ENCODE peak calls at places on chromosome 19, in eight cellular contexts. M is activated CD4-positive, CD25-positive, alpha-beta regulatory T cell treated with anti-CD3 and anti-CD28 coated beads, Interleukin-2, amount 50 U/mL, for 16 hours; S is stimulated activated CD4-positive, alpha-beta T cell treated with anti-CD3 and anti-CD28 coated beads, TNF-alpha, amount 100 ng/mL, for 1 hour; Z is M059J; L is activated T-helper 1 cell treated with Interleukin-2 at 50 U/mL for 16 hours; V is left colon; K is activated CD4-positive, alpha-beta T cell treated with anti-CD3 and anti-CD28 coated beads, Interleukin-2, amount 50 U/mL, for 4 hours; N is A172. I is an unnamed sample.

GRCh38 chr19:1001538-1002166 is 1.4 kb downstream of the GRIN3B start:
- DNase-seq in M (no peak), S (peak), Z (no peak), L (peak), V (no peak), K (peak), N (no peak), I (no peak)

GRCh38 chr19:10420444-10421239 is at the start of gene PDE4A:
- DNase-seq in M (no peak), S (no peak), Z (no peak), L (no peak), V (no peak), K (no peak), N (peak), I (no peak)

GRCh38 chr19:2247433-2248101 is 1.6 kb upstream of the AMH start:
- DNase-seq in M (no peak), S (no peak), Z (no peak), L (no peak), V (no peak), K (no peak), N (no peak), I (no peak)

GRCh38 chr19:9917322-9917721 is 19.0 kb downstream of the OLFM2 start:
- DNase-seq in M (no peak), S (no peak), Z (peak), L (no peak), V (no peak), K (no peak), N (peak), I (no peak)

GRCh38 chr19:30570194-30570593 is 198.0 kb downstream of the ZNF536 start:
- DNase-seq in M (no peak), S (no peak), Z (no peak), L (no peak), V (no peak), K (no peak), N (no peak), I (no peak)

GRCh38 chr19:51168571-51169282 is 26.6 kb downstream of the SIGLEC7 start:
- DNase-seq in M (no peak), S (no peak), Z (no peak), L (no peak), V (no peak), K (no peak), N (no peak), I (no peak)

GRCh38 chr19:40936755-40937154 is 54.3 kb upstream of the CYP2B6 start:
- DNase-seq in M (no peak), S (no peak), Z (no peak), L (no peak), V (no peak), K (no peak), N (no peak), I (no peak)

GRCh38 chr19:35122687-35123551 is 7.3 kb downstream of the FXYD3 start:
- DNase-seq in M (no peak), S (no peak), Z (no peak), L (no peak), V (no peak), K (no peak), N (no peak), I (no peak)

GRCh38 chr19:8610041-8610927 is at the start of gene ADAMTS10:
- DNase-seq in M (no peak), S (no peak), Z (peak), L (peak), V (no peak), K (peak), N (no peak), I (no peak)

GRCh38 chr19:16208847-16209246 is 11.1 kb downstream of the AP1M1 start:
- DNase-seq in M (no peak), S (no peak), Z (no peak), L (no peak), V (no peak), K (no peak), N (no peak), I (no peak)

GRCh38 chr19:15323496-15324235 is 8.7 kb downstream of the BRD4 start:
- DNase-seq in M (no peak), S (no peak), Z (peak), L (no peak), V (peak), K (no peak), N (no peak), I (no peak)

GRCh38 chr19:32227561-32228165 is 117.7 kb upstream of the ZNF507 start:
- DNase-seq in M (no peak), S (no peak), Z (no peak), L (no peak), V (no peak), K (no peak), N (no peak), I (no peak)

GRCh38 chr19:12896460-12896859 is 5.5 kb downstream of the GCDH start:
- DNase-seq in M (no peak), S (no peak), Z (no peak), L (no peak), V (no peak), K (no peak), N (no peak), I (no peak)

GRCh38 chr19:6292006-6292405 is 12.2 kb upstream of the MLLT1 start:
- DNase-seq in M (no peak), S (no peak), Z (no peak), L (no peak), V (no peak), K (no peak), N (no peak), I (no peak)

GRCh38 chr19:21698215-21698614 is 69.2 kb downstream of the ZNF100 start:
- DNase-seq in M (no peak), S (no peak), Z (peak), L (no peak), V (no peak), K (no peak), N (peak), I (no peak)

GRCh38 chr19:44951179-44952159 is 3.7 kb upstream of the CLPTM1 start:
- DNase-seq in M (peak), S (peak), Z (peak), L (peak), V (peak), K (peak), N (peak), I (peak)

GRCh38 chr19:13460045-13460444 is 46.2 kb downstream of the CACNA1A start:
- DNase-seq in M (no peak), S (no peak), Z (peak), L (no peak), V (no peak), K (no peak), N (no peak), I (no peak)

GRCh38 chr19:32388393-32388724 is 17.2 kb upstream of the DPY19L3 start:
- DNase-seq in M (no peak), S (no peak), Z (no peak), L (no peak), V (no peak), K (no peak), N (no peak), I (no peak)

GRCh38 chr19:480016-480855 is 16.1 kb upstream of the MADCAM1 start:
- DNase-seq in M (no peak), S (no peak), Z (peak), L (peak), V (peak), K (no peak), N (no peak), I (no peak)

GRCh38 chr19:58474291-58474996 is 1.7 kb upstream of the ZNF446 start:
- DNase-seq in M (no peak), S (no peak), Z (peak), L (no peak), V (no peak), K (no peak), N (peak), I (no peak)

GRCh38 chr19:44112802-44113137 is 429 bp upstream of the ZNF225 start:
- DNase-seq in M (no peak), S (no peak), Z (no peak), L (no peak), V (no peak), K (no peak), N (no peak), I (no peak)

GRCh38 chr19:51271015-51271600 is 20.2 kb downstream of the SIGLECL1 start:
- DNase-seq in M (no peak), S (no peak), Z (no peak), L (no peak), V (no peak), K (no peak), N (no peak), I (no peak)

GRCh38 chr19:16143399-16144215 is at the start of gene HSH2D:
- DNase-seq in M (peak), S (peak), Z (peak), L (peak), V (peak), K (peak), N (no peak), I (no peak)

GRCh38 chr19:15136234-15136954 is 29.2 kb downstream of the SYDE1 start:
- DNase-seq in M (no peak), S (no peak), Z (peak), L (no peak), V (no peak), K (no peak), N (no peak), I (no peak)

GRCh38 chr19:30229524-30230174 is 142.5 kb upstream of the ZNF536 start:
- DNase-seq in M (no peak), S (no peak), Z (no peak), L (no peak), V (no peak), K (no peak), N (no peak), I (no peak)

GRCh38 chr19:19214892-19215291 is 3.1 kb downstream of the NCAN start:
- DNase-seq in M (no peak), S (no peak), Z (peak), L (no peak), V (no peak), K (no peak), N (peak), I (no peak)

GRCh38 chr19:46179076-46179740 is 31.2 kb downstream of the IGFL2 start:
- DNase-seq in M (no peak), S (no peak), Z (no peak), L (no peak), V (no peak), K (no peak), N (no peak), I (no peak)

GRCh38 chr19:9597027-9597426 is 12.7 kb upstream of the ZNF121 start:
- DNase-seq in M (no peak), S (no peak), Z (peak), L (no peak), V (no peak), K (no peak), N (peak), I (no peak)

GRCh38 chr19:6825076-6825774 is 52.7 kb downstream of the VAV1 start:
- DNase-seq in M (no peak), S (no peak), Z (no peak), L (no peak), V (no peak), K (no peak), N (no peak), I (no peak)

GRCh38 chr19:13396256-13397080 is 109.8 kb downstream of the CACNA1A start:
- DNase-seq in M (no peak), S (no peak), Z (peak), L (no peak), V (no peak), K (no peak), N (peak), I (no peak)

GRCh38 chr19:44303976-44304568 is 753 bp downstream of the ZNF235 start:
- DNase-seq in M (no peak), S (no peak), Z (peak), L (no peak), V (no peak), K (no peak), N (peak), I (no peak)

GRCh38 chr19:34189199-34189916 is 17.1 kb downstream of the LSM14A start:
- DNase-seq in M (no peak), S (no peak), Z (no peak), L (no peak), V (no peak), K (no peak), N (no peak), I (no peak)

GRCh38 chr19:8340341-8341096 is 2.5 kb downstream of the KANK3 start:
- DNase-seq in M (no peak), S (no peak), Z (no peak), L (no peak), V (no peak), K (no peak), N (no peak), I (no peak)

GRCh38 chr19:52190679-52191293 is 934 bp downstream of the PPP2R1A start:
- DNase-seq in M (no peak), S (no peak), Z (peak), L (no peak), V (peak), K (no peak), N (no peak), I (no peak)

GRCh38 chr19:49954092-49954825 is 6.7 kb downstream of the SIGLEC11 start:
- DNase-seq in M (no peak), S (no peak), Z (no peak), L (no peak), V (no peak), K (no peak), N (no peak), I (no peak)

GRCh38 chr19:48102870-48103751 is 7.5 kb downstream of the PLA2G4C start:
- DNase-seq in M (no peak), S (no peak), Z (peak), L (no peak), V (no peak), K (no peak), N (peak), I (no peak)